ENCODE peak calls at places on chromosomes 2 and 18, in nine cellular contexts. W, U, I, X, B, J, K, E and C are unnamed samples. For H3K4me1, the result is how much of the 10 kb centered on the place peaks cover.

GRCh38 chr2:178070824-178071223 is 1.8 kb downstream of the PDE11A start:
- DNase-seq in W (peak), U (no peak), I (no peak), X (no peak), B (no peak), J (no peak), K (no peak), E (no peak), C (no peak)

GRCh38 chr2:76930076-76930734 is 592.0 kb downstream of the LRRTM4 start:
- DNase-seq in W (no peak), U (no peak), I (no peak), X (no peak), B (no peak), J (no peak), K (no peak), E (no peak), C (no peak)

GRCh38 chr2:79640001-79640400 is 127.2 kb downstream of the CTNNA2 start:
- DNase-seq in W (no peak), U (no peak), I (no peak), X (no peak), B (no peak), J (no peak), K (no peak), E (no peak), C (no peak)

GRCh38 chr2:166658901-166659300 is 164.9 kb upstream of the SCN7A start:
- DNase-seq in W (no peak), U (no peak), I (no peak), X (no peak), B (no peak), J (no peak), K (no peak), E (no peak), C (no peak)

GRCh38 chr18:36711813-36712444 is 116.9 kb downstream of the TPGS2 start:
- DNase-seq in W (peak), U (peak), I (no peak), X (peak), B (peak), J (no peak), K (peak), E (no peak), C (no peak)

GRCh38 chr2:23312996-23313606 is 71.9 kb upstream of the KLHL29 start:
- DNase-seq in W (peak), U (no peak), I (no peak), X (no peak), B (no peak), J (no peak), K (no peak), E (peak), C (no peak)

GRCh38 chr2:112881217-112882000 is 29.6 kb upstream of the IL37 start:
- DNase-seq in W (no peak), U (no peak), I (no peak), X (no peak), B (peak), J (no peak), K (peak), E (no peak), C (no peak)

GRCh38 chr2:222319576-222320440 is 21.0 kb upstream of the PAX3 start:
- DNase-seq in W (peak), U (no peak), I (no peak), X (peak), B (no peak), J (no peak), K (peak), E (peak), C (no peak)

GRCh38 chr2:197261808-197262226 is 48.8 kb downstream of the ANKRD44 start:
- DNase-seq in W (no peak), U (no peak), I (no peak), X (no peak), B (peak), J (no peak), K (no peak), E (no peak), C (no peak)

GRCh38 chr2:58156780-58157179 is 84.3 kb downstream of the FANCL start:
- DNase-seq in W (no peak), U (no peak), I (no peak), X (no peak), B (peak), J (no peak), K (no peak), E (no peak), C (no peak)

GRCh38 chr18:63152096-63152495 is 167.5 kb downstream of the BCL2 start:
- DNase-seq in W (no peak), U (no peak), I (no peak), X (no peak), B (no peak), J (no peak), K (no peak), E (no peak), C (no peak)

GRCh38 chr18:49920731-49921130 is 107.4 kb upstream of the ACAA2 start:
- DNase-seq in W (no peak), U (no peak), I (no peak), X (no peak), B (no peak), J (no peak), K (no peak), E (no peak), C (no peak)

GRCh38 chr2:21037671-21038108 is 6.2 kb downstream of the APOB start:
- DNase-seq in W (no peak), U (no peak), I (no peak), X (no peak), B (no peak), J (no peak), K (no peak), E (no peak), C (no peak)

GRCh38 chr2:105143467-105144127 is 97.9 kb upstream of the GPR45 start:
- DNase-seq in W (no peak), U (no peak), I (no peak), X (no peak), B (no peak), J (no peak), K (no peak), E (peak), C (no peak)

GRCh38 chr2:200405599-200406298 is 99.3 kb downstream of the SPATS2L start:
- DNase-seq in W (peak), U (no peak), I (no peak), X (no peak), B (peak), J (peak), K (no peak), E (no peak), C (no peak)

GRCh38 chr2:39228413-39229209 is 15.2 kb downstream of the CDKL4 start:
- DNase-seq in W (no peak), U (no peak), I (no peak), X (no peak), B (no peak), J (no peak), K (no peak), E (peak), C (no peak)
- H3K4me3 ChIP-seq in W (no peak), U (peak), I (peak), X (no peak), B (no peak), J (no peak), K (no peak), E (peak), C (peak)

DNA sequence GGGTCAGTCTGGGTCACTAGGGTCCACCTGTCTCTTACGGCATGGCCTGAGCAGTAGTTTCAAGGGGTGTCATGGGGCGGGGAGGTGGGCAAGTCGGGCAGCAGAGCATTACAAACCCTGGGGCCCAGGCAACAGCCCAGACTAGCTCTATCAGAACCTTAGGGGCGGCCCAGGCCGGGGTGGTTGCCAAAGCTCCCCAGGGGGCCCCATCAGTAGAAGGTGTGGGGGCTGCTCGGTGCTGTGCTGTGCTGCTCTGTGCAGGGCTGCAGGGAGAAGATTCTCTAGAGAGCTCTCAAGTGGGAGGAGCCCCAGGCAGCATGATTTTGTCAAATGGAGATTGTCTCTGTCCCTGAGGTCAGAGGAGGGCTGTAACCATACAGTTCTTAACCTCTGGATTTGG is 36.4 kb upstream of the SLC14A1 start:
- DNase-seq in W (no peak), U (no peak), I (no peak), X (no peak), B (no peak), J (no peak), K (no peak), E (no peak), C (no peak)
- TF ChIP-seq POLR2A in W (no peak), U (no peak), I (no peak), X (no peak), B (no peak), J (no peak), K (no peak), E (no peak), C (no peak)

DNA sequence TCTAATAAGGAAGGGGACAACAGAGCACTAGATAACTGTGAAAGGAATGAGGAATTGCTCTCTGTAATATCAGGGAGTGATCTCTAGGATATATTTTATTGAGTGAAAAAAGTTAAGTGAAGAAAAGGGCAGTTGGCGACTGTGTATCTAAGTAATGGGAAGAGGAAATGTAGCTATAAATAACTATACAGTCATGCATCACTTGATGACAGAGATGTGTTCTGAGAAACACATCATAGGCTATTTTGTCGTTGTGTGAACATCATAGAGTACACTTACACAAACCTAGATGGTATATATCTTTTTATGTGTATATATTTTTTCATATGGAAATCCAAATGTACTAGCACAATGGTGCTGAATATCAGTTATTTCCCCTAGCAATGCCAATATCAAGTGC is 329.3 kb downstream of the TXNL1 start:
- DNase-seq in W (no peak), U (no peak), I (no peak), X (no peak), B (peak), J (no peak), K (no peak), E (no peak), C (no peak)
- H3K4me1 ChIP-seq in W (under half), U (under half), I (under half), X (under half), B (under half), J (under half), K (under half), E (under half), C (under half)

GRCh38 chr2:163733301-163733938 is 2.4 kb downstream of the FIGN start:
- DNase-seq in W (no peak), U (peak), I (no peak), X (peak), B (peak), J (no peak), K (peak), E (no peak), C (no peak)
- H3K4me3 ChIP-seq in W (no peak), U (peak), I (peak), X (no peak), B (peak), J (peak), K (no peak), E (no peak), C (peak)

DNA sequence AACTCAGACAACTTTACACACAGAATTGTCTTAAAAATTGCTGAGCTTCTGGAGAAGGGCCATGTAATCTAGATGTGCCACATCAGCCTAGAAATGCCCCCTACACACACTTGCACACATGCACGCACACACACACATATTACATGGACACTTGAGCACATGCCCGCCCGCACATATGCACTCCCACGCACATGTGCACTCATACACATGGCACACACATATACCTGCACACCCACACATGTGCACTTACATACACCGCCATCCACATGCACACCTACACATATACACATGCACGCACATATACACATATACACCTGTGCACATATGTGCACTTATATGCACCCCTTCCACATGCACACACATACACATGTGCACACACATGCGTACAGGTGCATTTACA is 213.7 kb downstream of the SEPTIN10 start:
- DNase-seq in W (no peak), U (no peak), I (no peak), X (no peak), B (no peak), J (no peak), K (no peak), E (no peak), C (no peak)
- TF ChIP-seq POLR2A in W (no peak), U (no peak), I (no peak), X (no peak), B (no peak), J (no peak), K (no peak), E (no peak), C (no peak)

GRCh38 chr2:68722712-68723111 is 11.9 kb upstream of the ARHGAP25 start:
- DNase-seq in W (no peak), U (no peak), I (no peak), X (no peak), B (no peak), J (no peak), K (no peak), E (no peak), C (no peak)
- H3K4me1 ChIP-seq in W (under half), U (under half), I (under half), X (under half), B (under half), J (under half), K (under half), E (under half), C (under half)